ENCODE peak calls at places on chromosomes 11 and 22, in five cellular contexts. One of them, this sample, is unnamed.

GRCh38 chr11:128089962-128090361 is 497.4 kb downstream of the ETS1 start:
- DNase-seq in mesenchymal stem cell: no peak
- DNase-seq in GM23248: no peak
- DNase-seq in HCT116: no peak
- DNase-seq in hepatocyte: no peak
- DNase-seq in this sample: no peak

GRCh38 chr11:108009497-108010360 is 1.0 kb downstream of the CUL5 start:
- DNase-seq in HCT116: no peak
- DNase-seq in hepatocyte: peak
- DNase-seq in mesenchymal stem cell: peak
- DNase-seq in GM23248: peak
- DNase-seq in this sample: no peak

GRCh38 chr11:67230406-67230805 is 35.9 kb upstream of the GRK2 start:
- DNase-seq in hepatocyte: no peak
- DNase-seq in mesenchymal stem cell: no peak
- DNase-seq in HCT116: no peak
- DNase-seq in GM23248: no peak
- DNase-seq in this sample: no peak

GRCh38 chr11:94130589-94131362 is 2.1 kb downstream of the PANX1 start:
- DNase-seq in HCT116: no peak
- DNase-seq in mesenchymal stem cell: peak
- DNase-seq in hepatocyte: peak
- DNase-seq in GM23248: peak
- DNase-seq in this sample: no peak

GRCh38 chr11:69950120-69950519 is 128.0 kb upstream of the ANO1 start:
- DNase-seq in GM23248: peak
- DNase-seq in HCT116: peak
- DNase-seq in hepatocyte: peak
- DNase-seq in mesenchymal stem cell: no peak
- DNase-seq in this sample: no peak

GRCh38 chr11:47447906-47448305 is 1.0 kb downstream of the RAPSN start:
- DNase-seq in GM23248: no peak
- DNase-seq in mesenchymal stem cell: no peak
- DNase-seq in HCT116: no peak
- DNase-seq in hepatocyte: no peak
- DNase-seq in this sample: no peak

GRCh38 chr11:66329165-66329673 is 7.0 kb downstream of the RIN1 start:
- DNase-seq in hepatocyte: no peak
- DNase-seq in mesenchymal stem cell: no peak
- DNase-seq in GM23248: no peak
- DNase-seq in HCT116: no peak
- DNase-seq in this sample: no peak

GRCh38 chr11:131978351-131978750 is 607.9 kb downstream of the NTM start:
- DNase-seq in GM23248: no peak
- DNase-seq in HCT116: no peak
- DNase-seq in hepatocyte: no peak
- DNase-seq in mesenchymal stem cell: no peak
- DNase-seq in this sample: no peak

GRCh38 chr11:123061403-123062157 is at the start of gene HSPA8:
- DNase-seq in HCT116: no peak
- DNase-seq in GM23248: peak
- DNase-seq in mesenchymal stem cell: peak
- DNase-seq in hepatocyte: peak
- DNase-seq in this sample: peak

GRCh38 chr11:112298535-112298934 is 37.9 kb upstream of the PLET1 start:
- DNase-seq in GM23248: no peak
- DNase-seq in HCT116: no peak
- DNase-seq in hepatocyte: no peak
- DNase-seq in mesenchymal stem cell: no peak
- DNase-seq in this sample: no peak

GRCh38 chr22:46586123-46586519 is 34.1 kb upstream of the GRAMD4 start:
- DNase-seq in GM23248: no peak
- DNase-seq in mesenchymal stem cell: no peak
- DNase-seq in hepatocyte: no peak
- DNase-seq in HCT116: no peak
- DNase-seq in this sample: no peak

GRCh38 chr11:7637447-7638157 is 35.7 kb downstream of the CYB5R2 start:
- DNase-seq in HCT116: no peak
- DNase-seq in hepatocyte: no peak
- DNase-seq in GM23248: peak
- DNase-seq in mesenchymal stem cell: peak
- DNase-seq in this sample: no peak

GRCh38 chr22:30250713-30251267 is 4.2 kb upstream of the LIF start:
- DNase-seq in mesenchymal stem cell: peak
- DNase-seq in GM23248: peak
- DNase-seq in hepatocyte: peak
- DNase-seq in HCT116: no peak
- DNase-seq in this sample: no peak

GRCh38 chr11:65903068-65903481 is 2.9 kb upstream of the FOSL1 start:
- DNase-seq in GM23248: peak
- DNase-seq in mesenchymal stem cell: peak
- DNase-seq in HCT116: peak
- DNase-seq in hepatocyte: peak
- DNase-seq in this sample: no peak

GRCh38 chr22:26648011-26648497 is 9.3 kb upstream of the MIAT start:
- DNase-seq in HCT116: no peak
- DNase-seq in GM23248: no peak
- DNase-seq in hepatocyte: no peak
- DNase-seq in mesenchymal stem cell: no peak
- DNase-seq in this sample: peak

GRCh38 chr11:35980646-35981402 is 37.0 kb downstream of the LDLRAD3 start:
- DNase-seq in hepatocyte: no peak
- DNase-seq in HCT116: no peak
- DNase-seq in GM23248: no peak
- DNase-seq in mesenchymal stem cell: peak
- DNase-seq in this sample: no peak

GRCh38 chr11:128394436-128395089 is 192.8 kb downstream of the ETS1 start:
- DNase-seq in HCT116: no peak
- DNase-seq in GM23248: peak
- DNase-seq in hepatocyte: no peak
- DNase-seq in mesenchymal stem cell: peak
- DNase-seq in this sample: no peak

GRCh38 chr11:68469122-68469521 is 8.6 kb downstream of the PPP6R3 start:
- DNase-seq in hepatocyte: no peak
- DNase-seq in GM23248: no peak
- DNase-seq in mesenchymal stem cell: peak
- DNase-seq in HCT116: no peak
- DNase-seq in this sample: no peak

GRCh38 chr11:34605481-34606325 is 15.2 kb upstream of the EHF start:
- DNase-seq in HCT116: no peak
- DNase-seq in mesenchymal stem cell: no peak
- DNase-seq in GM23248: no peak
- DNase-seq in hepatocyte: no peak
- DNase-seq in this sample: no peak

GRCh38 chr11:35390737-35391682 is 28.3 kb downstream of the SLC1A2 start:
- DNase-seq in HCT116: no peak
- DNase-seq in hepatocyte: peak
- DNase-seq in GM23248: peak
- DNase-seq in mesenchymal stem cell: peak
- DNase-seq in this sample: no peak

GRCh38 chr22:50620861-50621490 is 7.0 kb downstream of the ARSA start:
- DNase-seq in GM23248: peak
- DNase-seq in HCT116: no peak
- DNase-seq in hepatocyte: no peak
- DNase-seq in mesenchymal stem cell: no peak
- DNase-seq in this sample: peak

GRCh38 chr11:103987631-103988594 is 48.5 kb upstream of the DDI1 start:
- DNase-seq in mesenchymal stem cell: no peak
- DNase-seq in hepatocyte: no peak
- DNase-seq in HCT116: no peak
- DNase-seq in GM23248: peak
- DNase-seq in this sample: no peak

DNA sequence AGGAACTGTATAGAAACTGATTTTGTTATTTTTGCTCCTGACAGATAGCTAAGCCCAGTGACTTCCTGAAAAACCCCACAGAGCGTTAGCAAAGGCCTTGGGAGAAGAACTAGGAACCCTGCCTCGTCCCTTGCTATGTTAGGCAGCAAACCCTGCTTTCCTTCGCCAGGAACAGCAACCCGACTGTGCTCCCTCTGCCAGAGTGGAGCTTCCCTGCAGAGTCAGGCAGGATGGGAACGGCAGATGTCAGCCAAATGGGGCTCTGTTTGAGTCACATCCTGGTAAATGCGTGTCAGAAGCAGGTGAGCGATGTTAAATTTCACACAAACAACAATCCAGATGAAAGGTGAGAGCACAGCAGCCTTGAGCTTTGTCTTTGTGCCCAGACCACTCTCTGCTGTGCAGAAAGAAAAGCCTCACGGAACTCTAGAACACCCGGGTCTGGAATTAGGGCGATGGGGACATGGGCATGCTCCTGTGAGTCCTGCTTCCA is 186.6 kb downstream of the ADAMTS15 start:
- DNase-seq in mesenchymal stem cell: peak
- DNase-seq in HCT116: no peak
- DNase-seq in GM23248: peak
- DNase-seq in hepatocyte: no peak
- DNase-seq in this sample: no peak
- H2AFZ ChIP-seq in mesenchymal stem cell: no peak
- H2AFZ ChIP-seq in HCT116: no peak
- H2AFZ ChIP-seq in GM23248: peak
- H2AFZ ChIP-seq in hepatocyte: no peak
- H2AFZ ChIP-seq in this sample: no peak

DNA sequence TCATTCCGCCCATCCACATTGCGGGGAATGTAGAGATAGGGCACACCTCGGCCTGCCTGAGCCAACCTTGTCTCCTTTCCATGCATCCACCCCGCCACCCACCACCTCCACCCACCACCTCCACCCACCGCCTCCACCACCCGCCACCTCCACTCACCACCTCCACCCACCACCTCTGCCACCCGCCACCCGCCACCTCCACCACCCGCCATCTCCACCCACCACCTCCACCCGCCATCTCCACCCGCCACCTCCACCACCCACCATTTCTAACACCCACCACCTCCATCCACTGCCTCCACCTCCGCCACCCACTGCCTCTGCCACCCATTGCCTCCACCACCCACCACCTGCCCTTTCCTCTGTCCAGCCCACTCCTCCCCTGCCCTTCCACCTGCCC is 78.4 kb downstream of the IGLL1 start:
- DNase-seq in hepatocyte: peak
- DNase-seq in HCT116: no peak
- DNase-seq in mesenchymal stem cell: no peak
- DNase-seq in GM23248: no peak
- DNase-seq in this sample: no peak
- H2AFZ ChIP-seq in hepatocyte: no peak
- H2AFZ ChIP-seq in HCT116: no peak
- H2AFZ ChIP-seq in mesenchymal stem cell: no peak
- H2AFZ ChIP-seq in GM23248: no peak
- H2AFZ ChIP-seq in this sample: no peak

GRCh38 chr22:42271191-42271813 is 849 bp upstream of the TCF20 start:
- DNase-seq in mesenchymal stem cell: no peak
- DNase-seq in HCT116: no peak
- DNase-seq in GM23248: no peak
- DNase-seq in hepatocyte: no peak
- DNase-seq in this sample: no peak
- H2AFZ ChIP-seq in mesenchymal stem cell: no peak
- H2AFZ ChIP-seq in HCT116: no peak
- H2AFZ ChIP-seq in GM23248: peak
- H2AFZ ChIP-seq in hepatocyte: peak
- H2AFZ ChIP-seq in this sample: peak

DNA sequence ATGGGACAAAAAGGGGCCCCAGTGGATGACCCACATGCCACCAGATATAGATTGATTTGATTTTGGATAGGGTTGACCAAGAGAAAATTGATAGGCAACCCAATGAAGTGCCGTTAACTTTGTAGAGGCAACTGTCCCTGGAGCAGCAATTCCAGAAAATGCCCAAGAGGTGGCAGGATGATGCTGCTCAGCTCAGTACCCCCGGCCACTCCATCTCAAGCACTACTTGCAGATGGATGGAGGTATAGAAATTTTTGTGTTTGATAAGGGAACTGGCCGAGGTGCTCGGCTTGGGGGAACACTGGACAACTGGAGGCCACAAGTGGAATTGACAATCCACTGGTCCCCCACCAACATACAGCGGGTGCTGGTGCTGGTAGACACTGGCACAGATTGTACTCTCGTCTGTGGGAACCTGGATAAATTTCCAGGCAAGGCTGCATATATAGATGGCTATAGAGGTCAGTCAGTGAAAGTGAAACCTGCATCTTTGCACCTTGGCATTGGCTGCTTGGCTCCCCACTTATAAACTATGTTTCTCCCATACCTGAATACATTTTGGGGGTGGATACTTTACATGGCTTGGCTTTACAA is 86.3 kb downstream of the CCDC83 start:
- DNase-seq in hepatocyte: peak
- DNase-seq in GM23248: peak
- DNase-seq in HCT116: no peak
- DNase-seq in mesenchymal stem cell: peak
- DNase-seq in this sample: peak
- H2AFZ ChIP-seq in hepatocyte: no peak
- H2AFZ ChIP-seq in GM23248: no peak
- H2AFZ ChIP-seq in HCT116: no peak
- H2AFZ ChIP-seq in mesenchymal stem cell: no peak
- H2AFZ ChIP-seq in this sample: no peak

GRCh38 chr11:62832346-62833234 is at the start of gene TEX54:
- DNase-seq in HCT116: no peak
- DNase-seq in mesenchymal stem cell: no peak
- DNase-seq in GM23248: peak
- DNase-seq in hepatocyte: peak
- DNase-seq in this sample: no peak

GRCh38 chr11:62835336-62835735 is 2.7 kb upstream of the TEX54 start:
- DNase-seq in hepatocyte: no peak
- DNase-seq in GM23248: no peak
- DNase-seq in mesenchymal stem cell: no peak
- DNase-seq in HCT116: no peak
- DNase-seq in this sample: no peak

GRCh38 chr11:62831520-62832345 is at the start of gene STX5:
- DNase-seq in hepatocyte: peak
- DNase-seq in GM23248: peak
- DNase-seq in HCT116: peak
- DNase-seq in mesenchymal stem cell: peak
- DNase-seq in this sample: peak

GRCh38 chr11:62830904-62831519 is 839 bp downstream of the STX5 start:
- DNase-seq in GM23248: no peak
- DNase-seq in HCT116: peak
- DNase-seq in mesenchymal stem cell: no peak
- DNase-seq in hepatocyte: no peak
- DNase-seq in this sample: no peak
- H2AFZ ChIP-seq in GM23248: peak
- H2AFZ ChIP-seq in HCT116: no peak
- H2AFZ ChIP-seq in mesenchymal stem cell: no peak
- H2AFZ ChIP-seq in hepatocyte: peak
- H2AFZ ChIP-seq in this sample: peak

GRCh38 chr11:43515090-43515489 is 156.4 kb downstream of the TTC17 start:
- DNase-seq in hepatocyte: no peak
- DNase-seq in HCT116: no peak
- DNase-seq in GM23248: peak
- DNase-seq in mesenchymal stem cell: no peak
- DNase-seq in this sample: no peak
- H2AFZ ChIP-seq in hepatocyte: no peak
- H2AFZ ChIP-seq in HCT116: no peak
- H2AFZ ChIP-seq in GM23248: no peak
- H2AFZ ChIP-seq in mesenchymal stem cell: no peak
- H2AFZ ChIP-seq in this sample: no peak

This sample was measured in MM.1S.